ENCODE peak calls at places on chromosomes 16 and 17, in ten cellular contexts. O is esophagus squamous epithelium, X is GM12878, L is tibial nerve, Z is transverse colon, G is Peyer's patch, V is stomach, R is A549, C is prostate gland, K is heart left ventricle. S is an unnamed sample.

GRCh38 chr16:5062790-5063765 is 2.7 kb downstream of the C16orf89 start:
- DNase-seq in O (no peak), X (no peak), L (no peak), Z (no peak), G (no peak), V (no peak), R (no peak), C (no peak), K (no peak), S (no peak)

GRCh38 chr16:50296807-50297206 is 30.5 kb downstream of the ADCY7 start:
- DNase-seq in O (no peak), X (no peak), L (no peak), Z (no peak), G (no peak), V (no peak), R (no peak), C (no peak), K (peak), S (no peak)

GRCh38 chr17:3754458-3755334 is 31.0 kb downstream of the HASPIN start:
- DNase-seq in O (no peak), X (no peak), L (no peak), Z (peak), G (peak), V (peak), R (no peak), C (peak), K (no peak), S (peak)

GRCh38 chr17:35313875-35314409 is 59.5 kb downstream of the SLFN11 start:
- DNase-seq in O (no peak), X (no peak), L (no peak), Z (peak), G (no peak), V (no peak), R (no peak), C (no peak), K (peak), S (peak)

GRCh38 chr17:8766731-8767130 is 8.4 kb upstream of the SPDYE4 start:
- DNase-seq in O (no peak), X (no peak), L (no peak), Z (no peak), G (no peak), V (no peak), R (no peak), C (no peak), K (no peak), S (no peak)

GRCh38 chr17:35612924-35613521 is 25.9 kb downstream of the AP2B1 start:
- DNase-seq in O (no peak), X (no peak), L (peak), Z (peak), G (peak), V (peak), R (no peak), C (peak), K (no peak), S (peak)

GRCh38 chr17:17467021-17467420 is 9.8 kb upstream of the MED9 start:
- DNase-seq in O (no peak), X (no peak), L (no peak), Z (no peak), G (no peak), V (no peak), R (no peak), C (no peak), K (no peak), S (no peak)

GRCh38 chr17:47994714-47995113 is 23.8 kb downstream of the CDK5RAP3 start:
- DNase-seq in O (no peak), X (no peak), L (no peak), Z (no peak), G (no peak), V (no peak), R (no peak), C (no peak), K (no peak), S (no peak)

GRCh38 chr16:22320572-22321339 is 23.5 kb downstream of the POLR3E start:
- DNase-seq in O (no peak), X (no peak), L (no peak), Z (no peak), G (no peak), V (no peak), R (no peak), C (no peak), K (no peak), S (no peak)

GRCh38 chr17:68200689-68201424 is 47.0 kb upstream of the AMZ2 start:
- DNase-seq in O (no peak), X (no peak), L (peak), Z (peak), G (peak), V (peak), R (peak), C (peak), K (peak), S (peak)

GRCh38 chr17:33292184-33292980 is 713 bp downstream of the ASIC2 start:
- DNase-seq in O (no peak), X (no peak), L (no peak), Z (peak), G (no peak), V (no peak), R (peak), C (no peak), K (no peak), S (no peak)

GRCh38 chr16:75197522-75198134 is 9.3 kb downstream of the CTRB2 start:
- DNase-seq in O (no peak), X (no peak), L (no peak), Z (no peak), G (no peak), V (peak), R (no peak), C (no peak), K (peak), S (no peak)

GRCh38 chr16:19812986-19813385 is 71.7 kb downstream of the GPRC5B start:
- DNase-seq in O (no peak), X (no peak), L (no peak), Z (no peak), G (no peak), V (no peak), R (no peak), C (no peak), K (no peak), S (no peak)

GRCh38 chr17:3905017-3905486 is 11.2 kb downstream of the P2RX1 start:
- DNase-seq in O (no peak), X (no peak), L (no peak), Z (peak), G (peak), V (peak), R (no peak), C (no peak), K (no peak), S (no peak)

GRCh38 chr17:10875411-10875810 is 37.5 kb upstream of the PIRT start:
- DNase-seq in O (no peak), X (no peak), L (no peak), Z (no peak), G (no peak), V (no peak), R (no peak), C (no peak), K (no peak), S (peak)

GRCh38 chr16:61792194-61792904 is 243.9 kb downstream of the CDH8 start:
- DNase-seq in O (no peak), X (no peak), L (no peak), Z (no peak), G (no peak), V (no peak), R (no peak), C (no peak), K (no peak), S (no peak)

GRCh38 chr17:29143894-29144293 is 36.3 kb downstream of the MYO18A start:
- DNase-seq in O (no peak), X (no peak), L (no peak), Z (no peak), G (no peak), V (no peak), R (peak), C (no peak), K (no peak), S (peak)

GRCh38 chr16:3087836-3088235 is 11.3 kb downstream of the ZSCAN10 start:
- DNase-seq in O (no peak), X (no peak), L (no peak), Z (no peak), G (no peak), V (no peak), R (no peak), C (no peak), K (peak), S (no peak)

GRCh38 chr16:1106659-1107058 is 10.6 kb upstream of the C1QTNF8 start:
- DNase-seq in O (no peak), X (no peak), L (no peak), Z (no peak), G (no peak), V (no peak), R (no peak), C (no peak), K (no peak), S (no peak)

GRCh38 chr17:18226284-18226945 is 980 bp downstream of the LLGL1 start:
- DNase-seq in O (no peak), X (no peak), L (no peak), Z (no peak), G (no peak), V (no peak), R (no peak), C (no peak), K (no peak), S (no peak)

GRCh38 chr16:4273858-4274291 is 1.1 kb upstream of the TFAP4 start:
- DNase-seq in O (no peak), X (no peak), L (no peak), Z (peak), G (peak), V (peak), R (peak), C (peak), K (peak), S (peak)

GRCh38 chr17:72661093-72661944 is 431.2 kb downstream of the SLC39A11 start:
- DNase-seq in O (no peak), X (no peak), L (no peak), Z (no peak), G (no peak), V (no peak), R (no peak), C (peak), K (no peak), S (no peak)

GRCh38 chr16:82259731-82260130 is 89.7 kb upstream of the MPHOSPH6 start:
- DNase-seq in O (no peak), X (no peak), L (no peak), Z (no peak), G (no peak), V (no peak), R (no peak), C (no peak), K (no peak), S (no peak)

GRCh38 chr17:47816111-47816735 is 5.4 kb downstream of the OSBPL7 start:
- DNase-seq in O (no peak), X (no peak), L (no peak), Z (no peak), G (no peak), V (no peak), R (no peak), C (no peak), K (peak), S (no peak)

GRCh38 chr16:55418586-55418985 is 60.4 kb upstream of the MMP2 start:
- DNase-seq in O (no peak), X (no peak), L (no peak), Z (no peak), G (no peak), V (no peak), R (no peak), C (no peak), K (no peak), S (no peak)

DNA sequence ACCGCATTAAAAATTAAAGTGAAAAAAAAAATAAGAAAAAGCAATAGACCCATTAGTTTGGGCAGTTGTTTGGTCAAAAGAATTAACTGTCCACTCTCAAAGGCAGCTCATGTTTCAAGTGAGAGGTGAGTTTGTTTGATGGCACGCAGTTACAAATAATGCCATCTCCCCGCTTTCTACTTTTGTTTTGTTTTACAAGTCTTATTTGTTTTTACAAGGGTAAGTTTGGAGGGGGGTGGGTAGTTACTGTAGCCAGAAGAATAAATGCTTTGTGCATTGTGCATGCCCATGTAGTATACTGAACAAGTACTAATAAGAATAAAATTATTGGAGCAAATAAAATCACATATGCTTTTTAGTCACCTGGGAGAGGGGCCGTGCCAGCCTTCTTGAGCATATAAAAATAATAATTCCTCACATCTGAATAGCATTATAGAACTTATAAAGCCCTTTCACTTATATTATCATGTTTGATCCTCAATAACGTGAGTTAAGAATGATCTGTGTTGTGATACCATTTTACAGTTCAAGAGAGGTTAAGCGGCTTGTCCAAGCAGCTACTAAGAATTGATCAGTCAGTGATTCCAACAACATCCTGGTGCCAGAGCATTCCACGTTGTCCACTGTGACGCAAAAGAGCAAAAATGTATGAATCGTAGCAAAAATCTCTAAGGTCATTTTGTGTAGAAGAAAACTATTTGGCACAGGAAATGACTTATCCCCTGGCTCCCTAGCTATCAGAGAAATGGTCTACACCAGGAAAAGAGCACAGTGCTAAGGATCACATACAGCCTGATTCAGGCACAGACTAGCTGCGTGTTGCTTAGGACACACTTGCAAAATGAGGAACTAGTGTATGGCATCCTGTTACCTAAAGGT is 32.9 kb downstream of the ANKFN1 start:
- DNase-seq in O (no peak), X (no peak), L (no peak), Z (no peak), G (no peak), V (no peak), R (no peak), C (no peak), K (no peak), S (no peak)
- H3K27ac ChIP-seq in O (no peak), X (no peak), L (no peak), Z (no peak), G (no peak), V (no peak), R (no peak), C (no peak), K (no peak), S (no peak)

GRCh38 chr17:82496529-82497434 is 22.8 kb upstream of the FOXK2 start:
- DNase-seq in O (peak), X (peak), L (peak), Z (peak), G (peak), V (peak), R (peak), C (peak), K (peak), S (peak)
- TF ChIP-seq POLR2A in O (no peak), X (peak), L (peak), Z (peak), G (peak), V (no peak), R (peak), C (peak), K (peak), S (peak)

DNA sequence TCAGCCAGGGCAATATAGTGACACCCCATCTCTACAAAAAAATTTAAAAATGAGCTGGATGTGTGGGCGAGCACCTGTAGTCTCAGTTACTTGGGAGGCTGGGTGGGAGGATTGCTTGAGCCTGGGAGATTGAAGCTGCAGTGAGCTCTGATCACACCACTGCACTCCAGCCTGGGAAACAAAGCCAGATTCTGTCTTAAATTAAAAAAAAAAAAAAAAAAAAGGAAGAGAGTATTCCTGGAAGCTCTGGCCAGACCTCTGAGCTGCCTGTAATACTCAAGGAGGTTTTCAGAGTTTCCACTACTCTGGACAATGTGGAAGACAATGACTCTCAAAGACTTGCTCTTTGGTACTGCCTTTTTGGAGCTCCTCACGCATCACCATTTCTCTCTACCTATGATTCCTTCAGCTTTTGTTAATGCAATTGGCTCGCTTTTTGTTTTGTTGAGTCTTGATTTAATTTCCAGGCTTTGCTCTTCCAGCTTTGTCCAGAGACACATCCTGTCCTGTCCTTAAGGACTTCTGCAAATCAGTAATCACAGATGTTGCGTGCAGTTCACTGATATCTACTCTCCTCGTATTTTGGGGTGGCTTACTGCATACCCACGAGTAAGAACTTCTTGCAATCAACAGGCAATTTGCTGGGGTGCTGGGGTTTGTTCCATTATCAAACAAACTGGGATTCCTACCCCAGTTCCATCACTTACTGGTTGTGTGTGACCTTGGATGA is 10.8 kb downstream of the CHD9 start:
- DNase-seq in O (no peak), X (no peak), L (no peak), Z (no peak), G (no peak), V (no peak), R (no peak), C (no peak), K (no peak), S (no peak)
- H3K27ac ChIP-seq in O (peak), X (peak), L (no peak), Z (peak), G (peak), V (no peak), R (no peak), C (no peak), K (peak), S (no peak)

GRCh38 chr17:62627904-62628603 is 584 bp downstream of the MRC2 start:
- DNase-seq in O (no peak), X (no peak), L (no peak), Z (peak), G (no peak), V (no peak), R (peak), C (peak), K (peak), S (peak)

GRCh38 chr17:62628845-62629555 is 1.5 kb downstream of the MRC2 start:
- DNase-seq in O (no peak), X (no peak), L (no peak), Z (no peak), G (no peak), V (no peak), R (no peak), C (no peak), K (no peak), S (no peak)

GRCh38 chr17:62625870-62626200 is 1.6 kb upstream of the MRC2 start:
- DNase-seq in O (no peak), X (no peak), L (no peak), Z (no peak), G (no peak), V (no peak), R (no peak), C (no peak), K (no peak), S (no peak)

GRCh38 chr17:62626719-62627218 is 701 bp upstream of the MRC2 start:
- DNase-seq in O (no peak), X (no peak), L (peak), Z (no peak), G (no peak), V (no peak), R (peak), C (no peak), K (no peak), S (peak)

DNA sequence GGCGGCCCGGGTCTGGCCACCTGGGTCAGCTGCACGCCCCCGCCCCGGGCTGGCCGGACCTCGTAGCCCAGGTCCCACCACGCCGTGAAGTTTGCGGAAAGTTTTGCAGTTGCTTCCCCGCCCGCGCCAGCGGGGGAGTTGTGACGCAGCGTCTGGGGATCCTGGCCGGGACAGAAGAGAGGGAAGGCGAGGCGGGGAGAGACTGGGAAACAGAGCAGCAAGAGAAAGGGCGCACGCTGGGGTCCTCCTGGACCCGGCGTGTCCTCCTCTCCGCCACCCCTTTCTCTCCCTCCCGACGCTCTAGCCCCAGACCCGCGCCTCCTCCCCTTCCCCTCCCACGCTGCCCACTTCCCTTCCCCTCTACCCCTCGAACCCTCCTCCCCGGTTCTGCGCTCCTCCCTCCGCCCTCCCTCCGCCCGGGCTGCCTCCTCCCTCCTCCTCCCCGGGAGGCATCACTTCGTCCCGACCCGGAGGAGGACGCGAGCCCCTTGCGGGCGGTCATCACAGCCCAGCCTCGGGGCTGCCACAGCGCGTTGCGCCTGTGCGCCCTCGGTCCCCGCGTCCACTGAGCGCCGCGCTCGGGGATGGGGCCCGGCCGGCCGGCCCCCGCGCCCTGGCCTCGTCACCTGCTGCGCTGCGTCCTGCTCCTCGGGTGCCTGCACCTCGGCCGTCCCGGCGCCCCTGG is at the start of gene MRC2:
- DNase-seq in O (no peak), X (no peak), L (peak), Z (peak), G (no peak), V (no peak), R (peak), C (peak), K (peak), S (peak)
- TF ChIP-seq POLR2A in O (no peak), X (no peak), L (peak), Z (no peak), G (no peak), V (no peak), R (peak), C (peak), K (peak), S (no peak)

DNA sequence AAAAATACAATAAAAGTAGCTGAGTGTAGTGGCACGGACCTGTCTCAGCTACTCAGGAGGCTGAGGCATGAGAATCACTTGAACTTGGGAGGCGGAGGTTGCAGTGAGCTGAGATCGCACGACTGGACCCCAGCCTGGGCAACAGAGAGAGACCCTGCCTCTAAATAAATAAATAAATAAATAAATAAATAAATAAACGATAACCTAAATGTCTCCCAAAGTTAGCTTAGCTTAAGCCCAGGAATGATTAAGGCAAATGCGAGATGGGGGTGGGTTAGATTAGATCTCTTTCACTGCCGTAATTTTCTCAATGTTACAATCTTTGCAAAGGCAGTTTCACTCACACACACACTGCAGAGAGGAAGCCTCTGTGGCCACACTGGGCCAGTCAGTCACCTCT is 46.7 kb downstream of the WSB1 start:
- DNase-seq in O (no peak), X (no peak), L (no peak), Z (no peak), G (no peak), V (no peak), R (no peak), C (no peak), K (no peak), S (no peak)
- H3K27ac ChIP-seq in O (no peak), X (no peak), L (no peak), Z (no peak), G (no peak), V (no peak), R (peak), C (no peak), K (no peak), S (no peak)

S was measured in thyroid gland.